ENCODE peak calls at places on chromosome 19, in ten cellular contexts. F, U, S, Q, A, G, N, T, X and P are unnamed samples.

GRCh38 chr19:48611872-48612271 is 3.0 kb downstream of the FAM83E start:
- DNase-seq in U (no peak), N (no peak), F (no peak), A (no peak), X (no peak), G (no peak), Q (no peak), S (peak; percentile 60), T (no peak), P (no peak)

GRCh38 chr19:23470873-23471555 is 75.7 kb upstream of the ZNF91 start:
- DNase-seq in A (no peak), F (no peak), S (no peak), G (no peak), U (no peak), X (no peak), N (no peak), T (no peak), Q (no peak), P (no peak)

GRCh38 chr19:58274771-58275199 is 4.0 kb upstream of the ZNF8 start:
- DNase-seq in N (peak; percentile 35), A (no peak), F (peak; percentile 4), T (no peak), S (no peak), G (peak; percentile 20), Q (no peak), U (no peak), X (peak; percentile 74), P (no peak)

GRCh38 chr19:54551950-54552912 is 21.4 kb upstream of the LILRA2 start:
- DNase-seq in Q (peak; percentile 30), N (no peak), G (no peak), A (no peak), U (peak; percentile 31), F (no peak), S (peak; percentile 70), X (no peak), T (no peak), P (no peak)

GRCh38 chr19:10471909-10472308 is 31.2 kb downstream of the KEAP1 start:
- DNase-seq in X (peak; percentile 31), S (peak; percentile 83), U (no peak), F (no peak), T (no peak), Q (no peak), N (peak; percentile 47), A (peak; percentile 66), G (peak; percentile 71), P (no peak)

GRCh38 chr19:15836345-15836594 is 20.8 kb upstream of the OR10H1 start:
- DNase-seq in T (no peak), N (peak; percentile 8), X (no peak), Q (no peak), S (no peak), G (peak; percentile 8), U (no peak), A (no peak), F (no peak), P (no peak)

GRCh38 chr19:2865334-2866221 is 1.6 kb upstream of the ZNF556 start:
- DNase-seq in S (peak; percentile 54), Q (no peak), A (peak; percentile 40), G (no peak), T (no peak), X (no peak), N (no peak), F (no peak), U (no peak), P (no peak)

GRCh38 chr19:54469496-54469934 is 3.6 kb downstream of the CDC42EP5 start:
- DNase-seq in T (no peak), Q (peak; percentile 65), S (no peak), N (no peak), G (no peak), F (no peak), U (peak; percentile 42), A (no peak), X (no peak), P (no peak)

GRCh38 chr19:48190288-48191284 is 20.1 kb downstream of the ZSWIM9 start:
- DNase-seq in X (peak; percentile 43), T (no peak), A (peak; percentile 79), N (peak; percentile 82), U (peak; percentile 83), G (peak; percentile 82), Q (no peak), S (peak; percentile 64), F (no peak), P (peak; percentile 84)

GRCh38 chr19:6739884-6740588 is 556 bp downstream of the TRIP10 start:
- DNase-seq in A (no peak), T (peak; percentile 82), U (peak; percentile 58), Q (peak; percentile 72), G (no peak), S (peak; percentile 37), N (no peak), X (peak; percentile 47), F (no peak), P (no peak)

GRCh38 chr19:46068345-46069258 is 27.8 kb upstream of the IGFL4 start:
- DNase-seq in A (peak; percentile 92), N (peak; percentile 82), S (peak; percentile 81), G (peak; percentile 86), U (peak; percentile 42), F (peak; percentile 77), Q (no peak), T (no peak), X (peak; percentile 96), P (no peak)

GRCh38 chr19:45130888-45131615 is 29.7 kb downstream of the NKPD1 start:
- DNase-seq in S (no peak), Q (no peak), X (peak; percentile 42), N (peak; percentile 16), A (no peak), G (peak; percentile 24), U (peak; percentile 68), T (no peak), F (no peak), P (no peak)

GRCh38 chr19:46426506-46427162 is 2.1 kb downstream of the PNMA8C start:
- DNase-seq in F (no peak), N (peak; percentile 68), U (peak; percentile 85), X (peak; percentile 85), Q (peak; percentile 73), G (peak; percentile 88), A (peak; percentile 89), S (no peak), T (no peak), P (no peak)

GRCh38 chr19:35266149-35266903 is 2.4 kb upstream of the USF2 start:
- DNase-seq in G (no peak), T (peak; percentile 71), F (no peak), A (no peak), U (peak; percentile 46), Q (no peak), N (no peak), S (no peak), X (no peak), P (no peak)

DNA sequence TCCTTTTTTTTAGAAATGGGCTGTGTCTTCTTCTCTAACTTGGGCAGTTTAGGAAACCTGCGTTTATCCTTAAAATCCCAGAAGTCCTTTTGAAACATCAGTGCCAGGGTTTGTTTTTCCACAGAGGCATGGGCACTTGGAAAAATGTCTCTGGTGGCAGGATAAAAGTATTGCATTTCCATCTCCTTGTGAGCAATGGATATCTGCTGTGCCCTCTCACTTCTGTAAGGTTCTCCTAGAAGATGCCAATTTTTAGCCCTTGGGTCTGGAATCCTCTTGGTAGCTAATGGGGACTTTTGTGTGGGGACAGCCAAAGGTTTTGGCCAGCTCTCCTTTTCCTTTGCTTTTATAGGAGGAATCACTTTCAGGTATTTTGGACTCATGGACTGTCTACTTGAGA is 21.0 kb downstream of the WDR87 start:
- DNase-seq in F (no peak), U (no peak), G (no peak), Q (no peak), X (no peak), T (no peak), N (no peak), A (no peak), S (no peak), P (no peak)
- TF ChIP-seq CTCF in F (no peak), U (no peak), G (peak; percentile 7), Q (no peak), X (no peak), T (no peak), N (no peak), A (no peak), S (no peak), P (no peak)

GRCh38 chr19:30936276-30936675 is 413.0 kb downstream of the TSHZ3 start:
- DNase-seq in S (no peak), G (no peak), X (no peak), A (no peak), T (no peak), U (no peak), Q (no peak), F (no peak), N (no peak), P (no peak)
- H3K4me3 ChIP-seq in S (no peak overlapping the region), G (no peak overlapping the region), X (no peak overlapping the region), A (no peak overlapping the region), T (no peak overlapping the region), U (no peak overlapping the region), Q (no peak overlapping the region), F (no peak overlapping the region), N (no peak overlapping the region), P (no peak overlapping the region)

DNA sequence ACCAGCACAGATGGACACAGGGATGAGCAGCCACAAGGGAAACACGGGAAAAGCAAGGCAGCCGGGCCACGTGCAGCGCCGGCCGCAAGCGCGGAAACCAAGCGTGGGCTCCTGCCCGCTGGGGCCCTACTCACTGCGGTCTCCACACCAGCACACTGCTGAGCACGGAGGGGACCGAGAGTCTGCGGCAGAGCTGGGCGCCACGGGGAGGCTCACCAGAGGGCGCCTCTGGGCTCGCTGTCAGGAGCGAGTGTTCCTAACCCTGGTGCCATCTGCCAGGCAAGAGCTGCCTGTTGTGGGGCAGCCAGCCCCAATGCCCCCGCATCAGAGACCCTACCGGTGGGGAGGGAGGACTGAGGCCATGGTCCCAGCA is 26.5 kb downstream of the MPND start:
- DNase-seq in X (peak; percentile 61), T (no peak), F (no peak), Q (peak; percentile 42), S (no peak), U (peak; percentile 56), N (peak; percentile 26), A (no peak), G (peak; percentile 32), P (no peak)
- TF ChIP-seq CTCF in X (peak; percentile 37), T (no peak), F (peak; percentile 45), Q (peak; percentile 58), S (peak; percentile 3), U (peak; percentile 43), N (peak; percentile 43), A (peak; percentile 29), G (peak; percentile 39), P (peak; percentile 66)

GRCh38 chr19:1441677-1442438 is 3.7 kb downstream of the RPS15 start:
- DNase-seq in A (no peak), T (no peak), X (no peak), N (no peak), F (no peak), U (no peak), Q (no peak), G (no peak), S (no peak), P (no peak)

GRCh38 chr19:1438035-1438932 is at the start of gene RPS15:
- DNase-seq in Q (peak; percentile 95), F (peak; percentile 80), A (peak; percentile 97), T (peak; percentile 95), S (peak; percentile 90), G (peak; percentile 97), U (peak; percentile 93), X (peak; percentile 98), N (peak; percentile 94), P (peak; percentile 85)

GRCh38 chr19:1441022-1441426 is 2.8 kb downstream of the RPS15 start:
- DNase-seq in U (no peak), X (no peak), F (no peak), G (no peak), T (no peak), A (no peak), Q (no peak), N (no peak), S (no peak), P (no peak)

GRCh38 chr19:1438933-1439358 is 750 bp downstream of the RPS15 start:
- DNase-seq in N (no peak), S (no peak), T (no peak), U (no peak), A (no peak), G (no peak), X (peak; percentile 23), Q (no peak), F (no peak), P (no peak)

GRCh38 chr19:1440418-1440801 is 2.2 kb downstream of the RPS15 start:
- DNase-seq in U (no peak), A (no peak), N (no peak), Q (no peak), F (no peak), X (no peak), G (no peak), T (no peak), S (no peak), P (no peak)
- H3K4me3 ChIP-seq in U (no peak overlapping the region), A (no peak overlapping the region), N (no peak overlapping the region), Q (no peak overlapping the region), F (no peak overlapping the region), X (no peak overlapping the region), G (peak overlapping the region; percentile 8), T (peak overlapping the region; percentile 87), S (no peak overlapping the region), P (peak overlapping the region; percentile 74)